ENCODE peak calls at places on chromosomes 2 and 18, in six cellular contexts. P is NCI-H1694 treated with DMSO at 0.1 percent for 48 hours; Y is BJ; S is prostate gland; K is activated naive CD4-positive, alpha-beta T cell treated with anti-CD3 and anti-CD28 coated beads, Interleukin-2, amount 50 U/mL, for 72 hours; N is NCI-H1092. A is an unnamed sample.

GRCh38 chr2:176565641-176566323 is 296.5 kb downstream of the MTX2 start:
- DNase-seq in P (no peak), Y (no peak), S (no peak), K (no peak), N (peak), A (no peak)

GRCh38 chr2:28587526-28588230 is 91.8 kb downstream of the PLB1 start:
- DNase-seq in P (no peak), Y (no peak), S (no peak), K (no peak), N (no peak), A (peak)

GRCh38 chr2:171347591-171348032 is 86.2 kb downstream of the METTL8 start:
- DNase-seq in P (no peak), Y (peak), S (peak), K (no peak), N (no peak), A (no peak)

GRCh38 chr2:169562519-169562918 is 11.1 kb downstream of the FASTKD1 start:
- DNase-seq in P (peak), Y (no peak), S (no peak), K (no peak), N (no peak), A (no peak)

GRCh38 chr2:41853427-41854191 is 194.2 kb upstream of the PKDCC start:
- DNase-seq in P (peak), Y (no peak), S (peak), K (no peak), N (peak), A (peak)

GRCh38 chr2:172007372-172007771 is 7.6 kb downstream of the METAP1D start:
- DNase-seq in P (no peak), Y (no peak), S (no peak), K (no peak), N (no peak), A (no peak)

GRCh38 chr2:196404276-196404675 is 232.9 kb upstream of the STK17B start:
- DNase-seq in P (no peak), Y (no peak), S (no peak), K (no peak), N (no peak), A (no peak)

GRCh38 chr18:23752796-23753195 is 63.5 kb downstream of the LAMA3 start:
- DNase-seq in P (no peak), Y (no peak), S (no peak), K (no peak), N (no peak), A (peak)

GRCh38 chr2:176098366-176099158 is 1.0 kb upstream of the HOXD12 start:
- DNase-seq in P (no peak), Y (no peak), S (peak), K (no peak), N (no peak), A (no peak)

GRCh38 chr2:34320056-34320455 is 721.0 kb upstream of the FAM98A start:
- DNase-seq in P (no peak), Y (no peak), S (no peak), K (no peak), N (no peak), A (no peak)

GRCh38 chr2:232931636-232932035 is 61.6 kb downstream of the SNORC start:
- DNase-seq in P (no peak), Y (no peak), S (no peak), K (no peak), N (no peak), A (no peak)

A was measured in cerebellar cortex.